ENCODE peak calls at places on chromosomes 12 and 14, in ten cellular contexts. Z, U, S, V, A, M, N, T, B and X are unnamed samples.

GRCh38 chr12:49331360-49332222 is 5.4 kb downstream of the C1QL4 start:
- DNase-seq in Z (peak), U (peak), S (no peak), V (no peak), A (no peak), M (no peak), N (no peak), T (peak), B (peak), X (peak)

GRCh38 chr12:32541754-32542374 is 137.2 kb upstream of the DNM1L start:
- DNase-seq in Z (no peak), U (peak), S (no peak), V (no peak), A (no peak), M (no peak), N (no peak), T (no peak), B (no peak), X (no peak)

GRCh38 chr14:45133683-45134050 is 614 bp downstream of the FKBP3 start:
- DNase-seq in Z (no peak), U (no peak), S (no peak), V (no peak), A (no peak), M (no peak), N (no peak), T (no peak), B (no peak), X (no peak)

GRCh38 chr14:67493092-67493717 is 4.7 kb upstream of the TMEM229B start:
- DNase-seq in Z (no peak), U (no peak), S (no peak), V (peak), A (no peak), M (no peak), N (no peak), T (no peak), B (no peak), X (no peak)

GRCh38 chr12:87828384-87828973 is 200.7 kb downstream of the C12orf50 start:
- DNase-seq in Z (no peak), U (no peak), S (no peak), V (no peak), A (no peak), M (no peak), N (no peak), T (no peak), B (no peak), X (no peak)

GRCh38 chr12:96471368-96472040 is 17.9 kb upstream of the CFAP54 start:
- DNase-seq in Z (no peak), U (peak), S (no peak), V (no peak), A (no peak), M (no peak), N (no peak), T (no peak), B (no peak), X (no peak)

GRCh38 chr14:23364164-23364571 is 804 bp downstream of the EFS start:
- DNase-seq in Z (no peak), U (no peak), S (no peak), V (no peak), A (no peak), M (no peak), N (no peak), T (peak), B (no peak), X (no peak)

GRCh38 chr14:73630009-73630780 is 14.6 kb upstream of the DNAL1 start:
- DNase-seq in Z (no peak), U (no peak), S (no peak), V (no peak), A (no peak), M (no peak), N (no peak), T (no peak), B (no peak), X (no peak)

GRCh38 chr12:98274430-98275130 is 240.8 kb upstream of the TMPO start:
- DNase-seq in Z (no peak), U (no peak), S (no peak), V (peak), A (no peak), M (no peak), N (no peak), T (no peak), B (no peak), X (no peak)

GRCh38 chr14:104138891-104139459 is 588 bp downstream of the KIF26A start:
- DNase-seq in Z (peak), U (no peak), S (no peak), V (no peak), A (no peak), M (no peak), N (no peak), T (peak), B (peak), X (peak)

GRCh38 chr12:118543651-118544050 is 167.3 kb downstream of the SUDS3 start:
- DNase-seq in Z (no peak), U (no peak), S (no peak), V (no peak), A (no peak), M (no peak), N (no peak), T (no peak), B (no peak), X (no peak)

GRCh38 chr12:95820096-95820703 is 29.6 kb upstream of the NTN4 start:
- DNase-seq in Z (no peak), U (peak), S (no peak), V (no peak), A (no peak), M (no peak), N (peak), T (no peak), B (no peak), X (peak)

GRCh38 chr12:15004401-15004800 is 31.6 kb downstream of the PDE6H start:
- DNase-seq in Z (no peak), U (no peak), S (no peak), V (no peak), A (no peak), M (no peak), N (no peak), T (no peak), B (no peak), X (no peak)

GRCh38 chr12:42859612-42860011 is 270.1 kb upstream of the PRICKLE1 start:
- DNase-seq in Z (no peak), U (no peak), S (no peak), V (no peak), A (no peak), M (no peak), N (no peak), T (no peak), B (no peak), X (no peak)

GRCh38 chr14:72401632-72402428 is 469.6 kb downstream of the RGS6 start:
- DNase-seq in Z (no peak), U (no peak), S (peak), V (no peak), A (no peak), M (no peak), N (no peak), T (no peak), B (no peak), X (no peak)

GRCh38 chr14:78530078-78530477 is 359.9 kb downstream of the NRXN3 start:
- DNase-seq in Z (no peak), U (peak), S (no peak), V (no peak), A (no peak), M (no peak), N (no peak), T (no peak), B (no peak), X (peak)